ENCODE peak calls at places on chromosomes 12 and 14, in eight cellular contexts. O is CD8-positive, alpha-beta T cell; W is hippocampal formation; B is dermis microvascular lymphatic vessel endothelial cell; K is activated CD8-positive, alpha-beta memory T cell treated with anti-CD3 and anti-CD28 coated beads, Interleukin-2, amount 50 U/mL, for 4 hours; M is cardiac fibroblast; F is trophoblast cell; T is EL. P is an unnamed sample.

GRCh38 chr12:31896514-31897039 is 62.6 kb upstream of the RESF1 start:
- DNase-seq in O (peak; percentile 70), W (no peak), B (peak; percentile 46), K (peak; percentile 77), M (peak; percentile 86), F (no peak), T (no peak), P (no peak)

GRCh38 chr14:103547941-103548462 is 14.5 kb downstream of the BAG5 start:
- DNase-seq in O (no peak), W (no peak), B (no peak), K (peak; percentile 7), M (no peak), F (no peak), T (no peak), P (no peak)

GRCh38 chr14:57704796-57705195 is 161.1 kb downstream of the SLC35F4 start:
- DNase-seq in O (no peak), W (no peak), B (no peak), K (no peak), M (no peak), F (no peak), T (no peak), P (no peak)

GRCh38 chr12:15880721-15881120 is 1.5 kb upstream of the STRAP start:
- DNase-seq in O (no peak), W (no peak), B (no peak), K (no peak), M (no peak), F (no peak), T (no peak), P (no peak)

GRCh38 chr12:114789276-114789675 is 105.3 kb upstream of the TBX3 start:
- DNase-seq in O (no peak), W (no peak), B (no peak), K (no peak), M (no peak), F (peak; percentile 72), T (no peak), P (no peak)

GRCh38 chr14:29236401-29236800 is 469.8 kb downstream of the FOXG1 start:
- DNase-seq in O (no peak), W (no peak), B (no peak), K (no peak), M (no peak), F (no peak), T (no peak), P (no peak)

GRCh38 chr12:3170423-3171194 is 93.4 kb downstream of the TSPAN9 start:
- DNase-seq in O (no peak), W (no peak), B (no peak), K (no peak), M (peak; percentile 95), F (peak; percentile 63), T (peak; percentile 91), P (no peak)

GRCh38 chr14:100239200-100239839 is 376 bp downstream of the YY1 start:
- DNase-seq in O (no peak), W (no peak), B (no peak), K (peak; percentile 37), M (no peak), F (peak; percentile 4), T (no peak), P (no peak)

GRCh38 chr12:105721051-105721825 is 390.7 kb downstream of the C12orf75 start:
- DNase-seq in O (no peak), W (no peak), B (no peak), K (no peak), M (no peak), F (no peak), T (no peak), P (no peak)

GRCh38 chr14:22994762-22995275 is 12.5 kb upstream of the AJUBA start:
- DNase-seq in O (no peak), W (no peak), B (no peak), K (peak; percentile 39), M (peak; percentile 67), F (peak; percentile 7), T (peak; percentile 79), P (peak; percentile 42)

GRCh38 chr12:121089813-121090430 is 42.8 kb upstream of the P2RX7 start:
- DNase-seq in O (no peak), W (no peak), B (no peak), K (no peak), M (no peak), F (no peak), T (no peak), P (no peak)

GRCh38 chr12:6534914-6535696 is 788 bp downstream of the GAPDH start:
- DNase-seq in O (peak; percentile 31), W (peak; percentile 50), B (peak; percentile 77), K (peak; percentile 69), M (peak; percentile 88), F (peak; percentile 78), T (peak; percentile 63), P (peak; percentile 72)

GRCh38 chr14:28382460-28383220 is 383.9 kb upstream of the FOXG1 start:
- DNase-seq in O (no peak), W (no peak), B (no peak), K (no peak), M (peak; percentile 87), F (no peak), T (no peak), P (no peak)

GRCh38 chr12:51524386-51524901 is 66.6 kb upstream of the SCN8A start:
- DNase-seq in O (no peak), W (no peak), B (no peak), K (no peak), M (no peak), F (no peak), T (no peak), P (no peak)

GRCh38 chr14:99055816-99056215 is 216.2 kb downstream of the BCL11B start:
- DNase-seq in O (peak; percentile 34), W (no peak), B (no peak), K (peak; percentile 41), M (no peak), F (no peak), T (no peak), P (no peak)

GRCh38 chr12:80186727-80187217 is 87.4 kb downstream of the OTOGL start:
- DNase-seq in O (no peak), W (no peak), B (peak; percentile 98), K (no peak), M (peak; percentile 97), F (peak; percentile 28), T (peak; percentile 90), P (peak; percentile 60)

GRCh38 chr14:99742509-99743487 is 50.4 kb upstream of the EML1 start:
- DNase-seq in O (no peak), W (no peak), B (no peak), K (no peak), M (no peak), F (no peak), T (no peak), P (no peak)

GRCh38 chr12:15679146-15679545 is 110.0 kb downstream of the EPS8 start:
- DNase-seq in O (no peak), W (no peak), B (no peak), K (no peak), M (peak; percentile 45), F (no peak), T (peak; percentile 64), P (no peak)

GRCh38 chr12:94769746-94770396 is 119.5 kb upstream of the TMCC3 start:
- DNase-seq in O (no peak), W (no peak), B (no peak), K (no peak), M (no peak), F (no peak), T (no peak), P (no peak)

GRCh38 chr14:30417999-30418398 is 141.0 kb upstream of the G2E3 start:
- DNase-seq in O (no peak), W (no peak), B (no peak), K (no peak), M (no peak), F (no peak), T (no peak), P (no peak)

GRCh38 chr12:51388826-51389225 is 2.4 kb downstream of the GALNT6 start:
- DNase-seq in O (no peak), W (peak; percentile 37), B (no peak), K (no peak), M (no peak), F (no peak), T (no peak), P (no peak)

GRCh38 chr14:50957296-50957695 is 13.0 kb upstream of the PYGL start:
- DNase-seq in O (no peak), W (no peak), B (no peak), K (no peak), M (peak; percentile 76), F (no peak), T (peak; percentile 32), P (no peak)

GRCh38 chr12:93667672-93668071 is 9.5 kb upstream of the CRADD start:
- DNase-seq in O (no peak), W (no peak), B (peak; percentile 25), K (no peak), M (no peak), F (no peak), T (no peak), P (no peak)

GRCh38 chr12:106246891-106247730 is 709 bp downstream of the CKAP4 start:
- DNase-seq in O (peak; percentile 20), W (peak; percentile 32), B (peak; percentile 17), K (peak; percentile 68), M (peak; percentile 60), F (peak; percentile 72), T (peak; percentile 60), P (peak; percentile 71)

GRCh38 chr14:101197595-101198397 is 294.3 kb upstream of the RTL1 start:
- DNase-seq in O (no peak), W (no peak), B (no peak), K (no peak), M (no peak), F (no peak), T (no peak), P (no peak)

GRCh38 chr12:44876554-44877275 is 600 bp upstream of the NELL2 start:
- DNase-seq in O (peak; percentile 24), W (peak; percentile 4), B (no peak), K (peak; percentile 55), M (peak; percentile 19), F (no peak), T (peak; percentile 5), P (peak; percentile 83)

GRCh38 chr14:73477618-73478266 is 13.0 kb upstream of the RIOX1 start:
- DNase-seq in O (no peak), W (no peak), B (no peak), K (no peak), M (peak; percentile 83), F (peak; percentile 23), T (no peak), P (no peak)

GRCh38 chr12:34399631-34400422 is 377.5 kb downstream of the ALG10 start:
- DNase-seq in O (no peak), W (no peak), B (no peak), K (peak; percentile 6), M (no peak), F (no peak), T (no peak), P (peak; percentile 1)

GRCh38 chr12:1013618-1014489 is 22.8 kb downstream of the ERC1 start:
- DNase-seq in O (no peak), W (no peak), B (no peak), K (no peak), M (peak; percentile 90), F (peak; percentile 23), T (peak; percentile 85), P (no peak)

GRCh38 chr12:96422192-96422591 is 22.0 kb upstream of the CDK17 start:
- DNase-seq in O (no peak), W (no peak), B (no peak), K (no peak), M (peak; percentile 76), F (no peak), T (peak; percentile 68), P (no peak)

GRCh38 chr12:14618990-14619389 is 51.3 kb upstream of the PLBD1 start:
- DNase-seq in O (no peak), W (peak; percentile 2), B (no peak), K (no peak), M (peak; percentile 59), F (peak; percentile 17), T (peak; percentile 19), P (peak; percentile 40)

GRCh38 chr12:6638305-6638704 is 2.5 kb upstream of the LPAR5 start:
- DNase-seq in O (no peak), W (no peak), B (no peak), K (no peak), M (no peak), F (no peak), T (no peak), P (no peak)

GRCh38 chr12:124321040-124321481 is 26.2 kb downstream of the RFLNA start:
- DNase-seq in O (peak; percentile 22), W (peak; percentile 55), B (peak; percentile 10), K (peak; percentile 67), M (peak; percentile 64), F (peak; percentile 69), T (peak; percentile 65), P (peak; percentile 85)

GRCh38 chr12:14845350-14845750 is 2.0 kb upstream of the ART4 start:
- DNase-seq in O (peak; percentile 10), W (peak; percentile 12), B (peak; percentile 63), K (peak; percentile 49), M (peak; percentile 82), F (peak; percentile 58), T (peak; percentile 62), P (peak; percentile 72)